ENCODE peak calls at places on chromosome 7, in four cellular contexts. A is RCC 7860, K is HTR-8/SVneo, G is fibroblast of the conjunctiva. X is an unnamed sample.

GRCh38 chr7:118104812-118105441 is 79.0 kb upstream of the LSM8 start:
- DNase-seq in A (peak), K (peak), G (peak), X (no peak)

GRCh38 chr7:31785081-31785480 is 98.1 kb downstream of the PPP1R17 start:
- DNase-seq in A (no peak), K (no peak), G (no peak), X (no peak)

GRCh38 chr7:41873781-41874180 is 170.9 kb upstream of the INHBA start:
- DNase-seq in A (no peak), K (no peak), G (no peak), X (no peak)

GRCh38 chr7:90955641-90956207 is 308.5 kb upstream of the FZD1 start:
- DNase-seq in A (no peak), K (no peak), G (no peak), X (no peak)

GRCh38 chr7:22357311-22358175 is 589 bp upstream of the RAPGEF5 start:
- DNase-seq in A (peak), K (peak), G (no peak), X (no peak)

GRCh38 chr7:16619979-16620408 is 25.6 kb downstream of the ANKMY2 start:
- DNase-seq in A (no peak), K (no peak), G (no peak), X (no peak)

GRCh38 chr7:139855498-139856270 is 26.6 kb downstream of the TBXAS1 start:
- DNase-seq in A (no peak), K (no peak), G (no peak), X (no peak)

GRCh38 chr7:17071866-17072265 is 190.1 kb upstream of the AGR3 start:
- DNase-seq in A (no peak), K (no peak), G (no peak), X (no peak)

GRCh38 chr7:831596-832291 is 532 bp upstream of the SUN1 start:
- DNase-seq in A (peak), K (peak), G (peak), X (no peak)

GRCh38 chr7:38291650-38292049 is 18.2 kb upstream of the TARP start:
- DNase-seq in A (no peak), K (no peak), G (no peak), X (no peak)

GRCh38 chr7:49980414-49980813 is 112.6 kb downstream of the ZPBP start:
- DNase-seq in A (no peak), K (no peak), G (no peak), X (no peak)

GRCh38 chr7:150428671-150429451 is 21.6 kb upstream of the GIMAP8 start:
- DNase-seq in A (peak), K (peak), G (no peak), X (no peak)

GRCh38 chr7:25911738-25912607 is 240.0 kb upstream of the NFE2L3 start:
- DNase-seq in A (no peak), K (no peak), G (no peak), X (no peak)

GRCh38 chr7:22584179-22584578 is 84.2 kb upstream of the STEAP1B start:
- DNase-seq in A (no peak), K (no peak), G (no peak), X (no peak)

X was measured in stimulated activated effector memory CD8-positive, alpha-beta T cell treated with anti-CD3 and anti-CD28 coated beads, Interleukin-12 subunit alpha, Interleukin-12 subunit beta, amount 100 ng/mL, for 72 hours.